ENCODE peak calls at places on chromosomes 6 and 20, in nine cellular contexts. Q is sigmoid colon; N is AG04450; R is endodermal cell; Y is ascending aorta; D is Jurkat, Clone E6-1; O is CD4-positive, alpha-beta memory T cell; F is heart left ventricle; J is GM06990. A is an unnamed sample.

GRCh38 chr20:44961868-44962267 is 1.7 kb upstream of the TOMM34 start:
- DNase-seq in Q (no peak), N (no peak), R (no peak), Y (no peak), D (no peak), O (no peak), F (no peak), J (no peak), A (no peak)

GRCh38 chr20:59018817-59019216 is 412 bp upstream of the TUBB1 start:
- DNase-seq in Q (peak; percentile 41), N (no peak), R (no peak), Y (no peak), D (no peak), O (no peak), F (no peak), J (no peak), A (peak; percentile 66)

GRCh38 chr20:4488407-4489339 is 233.0 kb upstream of the PRND start:
- DNase-seq in Q (no peak), N (peak; percentile 30), R (no peak), Y (peak; percentile 71), D (no peak), O (no peak), F (no peak), J (no peak), A (no peak)

GRCh38 chr6:44661221-44661609 is 273.7 kb downstream of the CDC5L start:
- DNase-seq in Q (no peak), N (no peak), R (no peak), Y (no peak), D (no peak), O (no peak), F (no peak), J (no peak), A (no peak)

GRCh38 chr20:51469578-51470520 is 72.7 kb downstream of the NFATC2 start:
- DNase-seq in Q (no peak), N (no peak), R (no peak), Y (no peak), D (no peak), O (no peak), F (no peak), J (no peak), A (peak; percentile 39)

GRCh38 chr6:158475344-158476302 is 84.3 kb upstream of the TMEM181 start:
- DNase-seq in Q (no peak), N (no peak), R (no peak), Y (no peak), D (no peak), O (no peak), F (peak; percentile 8), J (peak; percentile 73), A (no peak)

GRCh38 chr6:156406688-156407087 is 370.5 kb upstream of the ARID1B start:
- DNase-seq in Q (no peak), N (no peak), R (no peak), Y (no peak), D (no peak), O (no peak), F (no peak), J (no peak), A (no peak)

GRCh38 chr20:37356387-37356786 is 10.4 kb downstream of the SRC start:
- DNase-seq in Q (peak; percentile 92), N (no peak), R (peak; percentile 41), Y (peak; percentile 93), D (no peak), O (no peak), F (peak; percentile 52), J (no peak), A (no peak)

GRCh38 chr20:40513010-40513409 is 176.0 kb downstream of the MAFB start:
- DNase-seq in Q (no peak), N (no peak), R (no peak), Y (no peak), D (no peak), O (no peak), F (no peak), J (no peak), A (no peak)

GRCh38 chr6:123715243-123715863 is 78.6 kb upstream of the TRDN start:
- DNase-seq in Q (no peak), N (no peak), R (peak; percentile 54), Y (no peak), D (peak; percentile 11), O (no peak), F (no peak), J (no peak), A (no peak)

GRCh38 chr6:162785632-162786242 is 58.0 kb downstream of the PACRG start:
- DNase-seq in Q (no peak), N (no peak), R (peak; percentile 47), Y (no peak), D (no peak), O (no peak), F (no peak), J (no peak), A (peak; percentile 53)

GRCh38 chr6:56868687-56869086 is 86.2 kb upstream of the BEND6 start:
- DNase-seq in Q (no peak), N (no peak), R (no peak), Y (no peak), D (no peak), O (no peak), F (no peak), J (no peak), A (no peak)
- H3K4me3 ChIP-seq in Q (no peak overlapping the region), N (no peak overlapping the region), R (no peak overlapping the region), Y (no peak overlapping the region), D (no peak overlapping the region), O (no peak overlapping the region), F (no peak overlapping the region), J (no peak overlapping the region), A (no peak overlapping the region)

GRCh38 chr6:137868721-137869631 is 1.9 kb downstream of the TNFAIP3 start:
- DNase-seq in Q (no peak), N (no peak), R (no peak), Y (no peak), D (no peak), O (peak; percentile 62), F (no peak), J (no peak), A (no peak)
- H3K4me3 ChIP-seq in Q (peak overlapping the region; percentile 93), N (peak overlapping the region; percentile 89), R (peak overlapping the region; percentile 85), Y (peak overlapping the region; percentile 93), D (peak overlapping the region; percentile 89), O (peak overlapping the region; percentile 78), F (peak overlapping the region; percentile 80), J (peak overlapping the region; percentile 95), A (peak overlapping the region; percentile 86)

GRCh38 chr6:89368107-89368506 is 15.6 kb upstream of the UBE2J1 start:
- DNase-seq in Q (peak; percentile 74), N (no peak), R (peak; percentile 89), Y (peak; percentile 78), D (no peak), O (peak; percentile 56), F (peak; percentile 62), J (no peak), A (no peak)
- H3K4me3 ChIP-seq in Q (no peak overlapping the region), N (no peak overlapping the region), R (no peak overlapping the region), Y (no peak overlapping the region), D (no peak overlapping the region), O (no peak overlapping the region), F (no peak overlapping the region), J (no peak overlapping the region), A (no peak overlapping the region)

GRCh38 chr6:161215876-161216615 is 57.8 kb downstream of the AGPAT4 start:
- DNase-seq in Q (no peak), N (peak; percentile 55), R (no peak), Y (no peak), D (no peak), O (no peak), F (no peak), J (no peak), A (no peak)
- H3K4me3 ChIP-seq in Q (no peak overlapping the region), N (no peak overlapping the region), R (peak overlapping the region; percentile 55), Y (no peak overlapping the region), D (no peak overlapping the region), O (no peak overlapping the region), F (no peak overlapping the region), J (no peak overlapping the region), A (no peak overlapping the region)

GRCh38 chr20:10469599-10469998 is 34.5 kb downstream of the SLX4IP start:
- DNase-seq in Q (peak; percentile 88), N (peak; percentile 63), R (peak; percentile 61), Y (peak; percentile 84), D (peak; percentile 65), O (peak; percentile 14), F (peak; percentile 43), J (no peak), A (no peak)

GRCh38 chr20:10466325-10466724 is 31.2 kb downstream of the SLX4IP start:
- DNase-seq in Q (no peak), N (no peak), R (peak; percentile 81), Y (no peak), D (no peak), O (no peak), F (peak; percentile 37), J (no peak), A (no peak)

GRCh38 chr20:10467985-10468845 is 33.1 kb downstream of the SLX4IP start:
- DNase-seq in Q (no peak), N (no peak), R (no peak), Y (no peak), D (no peak), O (no peak), F (no peak), J (no peak), A (no peak)

GRCh38 chr20:10463622-10464021 is 28.5 kb downstream of the SLX4IP start:
- DNase-seq in Q (no peak), N (no peak), R (no peak), Y (no peak), D (no peak), O (no peak), F (no peak), J (no peak), A (no peak)

DNA sequence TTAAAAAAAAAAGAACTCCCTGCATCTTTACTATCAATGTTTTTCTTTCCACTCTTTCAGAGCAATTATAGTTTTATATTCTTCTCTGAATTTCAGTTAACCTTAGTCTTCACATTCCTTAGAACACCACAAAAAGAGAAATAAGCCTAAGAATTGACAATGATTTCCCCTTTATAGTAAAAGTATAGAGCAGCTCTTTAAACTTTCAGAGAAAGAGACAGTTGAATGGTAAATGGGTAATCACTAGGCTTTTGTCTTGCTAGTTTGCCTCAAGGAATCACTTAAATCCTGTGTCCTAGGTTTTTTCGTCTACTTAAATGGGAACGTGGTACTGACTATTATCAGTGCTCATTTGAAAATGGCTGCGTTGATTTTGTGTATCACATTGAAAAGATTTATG is 31.8 kb downstream of the SLX4IP start:
- DNase-seq in Q (no peak), N (no peak), R (no peak), Y (no peak), D (no peak), O (no peak), F (no peak), J (no peak), A (no peak)
- H3K4me3 ChIP-seq in Q (no peak overlapping the region), N (no peak overlapping the region), R (no peak overlapping the region), Y (peak overlapping the region; percentile 53), D (no peak overlapping the region), O (no peak overlapping the region), F (peak overlapping the region; percentile 26), J (no peak overlapping the region), A (no peak overlapping the region)

GRCh38 chr6:147033267-147033666 is 170.9 kb upstream of the STXBP5 start:
- DNase-seq in Q (no peak), N (no peak), R (no peak), Y (no peak), D (no peak), O (no peak), F (no peak), J (no peak), A (no peak)
- H3K4me3 ChIP-seq in Q (no peak overlapping the region), N (no peak overlapping the region), R (no peak overlapping the region), Y (no peak overlapping the region), D (no peak overlapping the region), O (no peak overlapping the region), F (no peak overlapping the region), J (no peak overlapping the region), A (no peak overlapping the region)

DNA sequence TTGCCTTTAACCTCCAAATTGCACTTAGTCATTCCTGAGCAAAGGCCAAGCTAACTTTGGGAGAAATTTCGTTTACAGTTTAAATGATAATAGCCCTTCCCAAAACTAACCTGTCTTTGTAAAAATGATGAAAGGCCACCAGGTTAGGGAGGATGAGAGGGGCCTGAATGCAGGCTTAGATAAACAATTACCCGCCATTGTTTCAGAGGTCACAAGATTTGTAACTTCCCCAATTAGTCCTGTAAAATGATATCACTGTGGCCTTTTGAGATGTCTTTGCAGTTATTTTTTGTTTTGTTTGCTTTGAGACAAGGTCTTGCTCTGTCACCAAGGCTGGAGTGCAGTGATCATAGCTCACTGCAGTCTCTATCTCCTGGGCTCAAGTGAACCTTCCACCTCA is 26.3 kb downstream of the GNL1 start:
- DNase-seq in Q (no peak), N (no peak), R (no peak), Y (no peak), D (no peak), O (no peak), F (no peak), J (no peak), A (no peak)
- H3K4me3 ChIP-seq in Q (no peak overlapping the region), N (no peak overlapping the region), R (no peak overlapping the region), Y (no peak overlapping the region), D (no peak overlapping the region), O (no peak overlapping the region), F (no peak overlapping the region), J (no peak overlapping the region), A (no peak overlapping the region)

A was measured in kidney.